ENCODE peak calls at places on chromosomes 16 and 17, in five cellular contexts. B, R, Z, N and L are unnamed samples.

GRCh38 chr17:15273141-15273793 is 8.1 kb upstream of the PMP22 start:
- DNase-seq in B (no peak), R (no peak), N (no peak), Z (no peak), L (no peak)

GRCh38 chr17:4161179-4161559 is 18.2 kb downstream of the CYB5D2 start:
- DNase-seq in R (no peak), N (no peak), B (peak), Z (no peak), L (no peak)

GRCh38 chr16:67443299-67443698 is 12.4 kb downstream of the HSD11B2 start:
- DNase-seq in R (no peak), Z (no peak), B (no peak), N (no peak), L (no peak)

GRCh38 chr16:8512941-8513624 is 77.2 kb downstream of the TMEM114 start:
- DNase-seq in Z (no peak), R (no peak), N (no peak), B (no peak), L (no peak)

GRCh38 chr17:74245145-74245817 is 28.8 kb upstream of the DNAI2 start:
- DNase-seq in R (no peak), N (no peak), B (no peak), Z (no peak), L (peak)

GRCh38 chr16:14528306-14528948 is 101.6 kb downstream of the PARN start:
- DNase-seq in B (no peak), Z (no peak), N (no peak), R (no peak), L (no peak)

GRCh38 chr17:83160443-83161297 is 81.3 kb downstream of the METRNL start:
- DNase-seq in R (no peak), Z (no peak), B (no peak), N (no peak), L (no peak)

GRCh38 chr16:76164970-76165558 is 112.1 kb upstream of the CNTNAP4 start:
- DNase-seq in N (no peak), Z (no peak), B (no peak), R (no peak), L (no peak)

GRCh38 chr17:36128411-36128978 is 24.9 kb downstream of the CCL4 start:
- DNase-seq in N (no peak), Z (no peak), R (no peak), B (no peak), L (no peak)

GRCh38 chr16:7342598-7342997 is 10.0 kb downstream of the RBFOX1 start:
- DNase-seq in B (no peak), R (no peak), Z (no peak), N (no peak), L (no peak)

GRCh38 chr17:42135664-42136653 is 13.4 kb downstream of the HSPB9 start:
- DNase-seq in Z (no peak), R (no peak), B (no peak), N (peak), L (no peak)

GRCh38 chr16:74991593-74992403 is 6.9 kb upstream of the WDR59 start:
- DNase-seq in R (no peak), B (no peak), Z (no peak), N (no peak), L (no peak)

GRCh38 chr17:28334176-28334575 is 1.1 kb downstream of the IFT20 start:
- DNase-seq in B (no peak), Z (no peak), R (no peak), N (peak), L (no peak)

GRCh38 chr16:89316701-89317100 is 99.2 kb downstream of the ZNF778 start:
- DNase-seq in B (no peak), Z (no peak), N (no peak), R (no peak), L (no peak)

GRCh38 chr16:22346463-22346862 is 28.0 kb downstream of the CDR2 start:
- DNase-seq in B (no peak), N (no peak), Z (no peak), R (no peak), L (no peak)

GRCh38 chr17:82434216-82434565 is 15.8 kb upstream of the OGFOD3 start:
- DNase-seq in R (no peak), B (no peak), Z (no peak), N (no peak), L (no peak)

GRCh38 chr16:51175081-51175480 is 24.0 kb upstream of the SALL1 start:
- DNase-seq in B (no peak), Z (no peak), N (no peak), R (no peak), L (no peak)

GRCh38 chr17:13776027-13776551 is 174.4 kb upstream of the HS3ST3A1 start:
- DNase-seq in B (no peak), Z (no peak), N (no peak), R (no peak), L (no peak)

GRCh38 chr17:56717471-56717870 is 116.2 kb downstream of the C17orf67 start:
- DNase-seq in B (no peak), Z (no peak), R (no peak), N (peak), L (no peak)

GRCh38 chr16:47499080-47499699 is 38.1 kb downstream of the PHKB start:
- DNase-seq in Z (no peak), R (no peak), N (no peak), B (no peak), L (no peak)